ENCODE peak calls at places on chromosomes 16 and 17, in ten cellular contexts. One of them, this sample, is unnamed. For H3K27me3 and H3K4me1, the result is how much of the 10 kb centered on the place peaks cover.

GRCh38 chr17:77825621-77826020 is 132.9 kb upstream of the TNRC6C start:
- DNase-seq in pancreas: no peak
- DNase-seq in H9: no peak
- DNase-seq in PC-3: no peak
- DNase-seq in ovary: no peak
- DNase-seq in CD8-positive, alpha-beta memory T cell: no peak
- DNase-seq in fibroblast of lung: no peak
- DNase-seq in foreskin keratinocyte: no peak
- DNase-seq in tibial nerve: no peak
- DNase-seq in endothelial cell of umbilical vein: no peak
- DNase-seq in this sample: no peak

GRCh38 chr16:56348168-56349085 is 76.9 kb downstream of the AMFR start:
- DNase-seq in fibroblast of lung: no peak
- DNase-seq in tibial nerve: no peak
- DNase-seq in CD8-positive, alpha-beta memory T cell: no peak
- DNase-seq in H9: no peak
- DNase-seq in foreskin keratinocyte: no peak
- DNase-seq in pancreas: no peak
- DNase-seq in PC-3: no peak
- DNase-seq in endothelial cell of umbilical vein: no peak
- DNase-seq in ovary: no peak
- DNase-seq in this sample: no peak

GRCh38 chr16:3356118-3356517 is 429 bp downstream of the OR2C1 start:
- DNase-seq in endothelial cell of umbilical vein: no peak
- DNase-seq in foreskin keratinocyte: no peak
- DNase-seq in pancreas: no peak
- DNase-seq in H9: no peak
- DNase-seq in tibial nerve: no peak
- DNase-seq in ovary: no peak
- DNase-seq in CD8-positive, alpha-beta memory T cell: no peak
- DNase-seq in fibroblast of lung: no peak
- DNase-seq in PC-3: no peak
- DNase-seq in this sample: no peak

GRCh38 chr16:67481561-67482259 is 753 bp upstream of the ATP6V0D1 start:
- DNase-seq in endothelial cell of umbilical vein: peak
- DNase-seq in H9: no peak
- DNase-seq in foreskin keratinocyte: no peak
- DNase-seq in ovary: peak
- DNase-seq in PC-3: no peak
- DNase-seq in fibroblast of lung: peak
- DNase-seq in CD8-positive, alpha-beta memory T cell: peak
- DNase-seq in pancreas: no peak
- DNase-seq in tibial nerve: no peak
- DNase-seq in this sample: no peak

GRCh38 chr16:54325616-54326265 is 39.2 kb upstream of the IRX3 start:
- DNase-seq in CD8-positive, alpha-beta memory T cell: no peak
- DNase-seq in PC-3: no peak
- DNase-seq in pancreas: no peak
- DNase-seq in tibial nerve: no peak
- DNase-seq in H9: no peak
- DNase-seq in fibroblast of lung: peak
- DNase-seq in ovary: no peak
- DNase-seq in foreskin keratinocyte: no peak
- DNase-seq in endothelial cell of umbilical vein: no peak
- DNase-seq in this sample: no peak

GRCh38 chr16:11949527-11949926 is 7.7 kb upstream of the NPIPB2 start:
- DNase-seq in pancreas: peak
- DNase-seq in PC-3: peak
- DNase-seq in H9: peak
- DNase-seq in foreskin keratinocyte: peak
- DNase-seq in ovary: no peak
- DNase-seq in endothelial cell of umbilical vein: peak
- DNase-seq in CD8-positive, alpha-beta memory T cell: no peak
- DNase-seq in tibial nerve: no peak
- DNase-seq in fibroblast of lung: peak
- DNase-seq in this sample: no peak

GRCh38 chr17:79455636-79456035 is 155.2 kb downstream of the RBFOX3 start:
- DNase-seq in endothelial cell of umbilical vein: no peak
- DNase-seq in foreskin keratinocyte: no peak
- DNase-seq in ovary: no peak
- DNase-seq in PC-3: no peak
- DNase-seq in pancreas: no peak
- DNase-seq in H9: no peak
- DNase-seq in CD8-positive, alpha-beta memory T cell: no peak
- DNase-seq in tibial nerve: no peak
- DNase-seq in fibroblast of lung: no peak
- DNase-seq in this sample: no peak

GRCh38 chr16:54326266-54326662 is 39.7 kb upstream of the IRX3 start:
- DNase-seq in PC-3: no peak
- DNase-seq in ovary: no peak
- DNase-seq in H9: no peak
- DNase-seq in pancreas: no peak
- DNase-seq in foreskin keratinocyte: no peak
- DNase-seq in CD8-positive, alpha-beta memory T cell: no peak
- DNase-seq in fibroblast of lung: peak
- DNase-seq in tibial nerve: no peak
- DNase-seq in endothelial cell of umbilical vein: no peak
- DNase-seq in this sample: peak

GRCh38 chr16:4570688-4571321 is 14.7 kb downstream of the C16orf96 start:
- DNase-seq in pancreas: no peak
- DNase-seq in CD8-positive, alpha-beta memory T cell: no peak
- DNase-seq in foreskin keratinocyte: no peak
- DNase-seq in PC-3: no peak
- DNase-seq in H9: peak
- DNase-seq in tibial nerve: no peak
- DNase-seq in endothelial cell of umbilical vein: no peak
- DNase-seq in fibroblast of lung: no peak
- DNase-seq in ovary: no peak
- DNase-seq in this sample: no peak

GRCh38 chr17:56297142-56297541 is 143.9 kb downstream of the ANKFN1 start:
- DNase-seq in CD8-positive, alpha-beta memory T cell: no peak
- DNase-seq in pancreas: no peak
- DNase-seq in PC-3: no peak
- DNase-seq in H9: peak
- DNase-seq in fibroblast of lung: peak
- DNase-seq in tibial nerve: no peak
- DNase-seq in foreskin keratinocyte: no peak
- DNase-seq in ovary: no peak
- DNase-seq in endothelial cell of umbilical vein: peak
- DNase-seq in this sample: no peak

GRCh38 chr17:82329683-82330321 is 3.8 kb downstream of the SECTM1 start:
- DNase-seq in H9: no peak
- DNase-seq in tibial nerve: no peak
- DNase-seq in foreskin keratinocyte: no peak
- DNase-seq in PC-3: no peak
- DNase-seq in fibroblast of lung: no peak
- DNase-seq in pancreas: no peak
- DNase-seq in endothelial cell of umbilical vein: no peak
- DNase-seq in ovary: no peak
- DNase-seq in CD8-positive, alpha-beta memory T cell: no peak
- DNase-seq in this sample: no peak
- H3K27me3 ChIP-seq in H9: under half
- H3K27me3 ChIP-seq in tibial nerve: under half
- H3K27me3 ChIP-seq in foreskin keratinocyte: under half
- H3K27me3 ChIP-seq in PC-3: under half
- H3K27me3 ChIP-seq in fibroblast of lung: under half
- H3K27me3 ChIP-seq in pancreas: under half
- H3K27me3 ChIP-seq in endothelial cell of umbilical vein: under half
- H3K27me3 ChIP-seq in ovary: under half
- H3K27me3 ChIP-seq in CD8-positive, alpha-beta memory T cell: under half
- H3K27me3 ChIP-seq in this sample: under half

GRCh38 chr16:68934402-68934801 is 91.1 kb downstream of the TANGO6 start:
- DNase-seq in pancreas: no peak
- DNase-seq in PC-3: no peak
- DNase-seq in CD8-positive, alpha-beta memory T cell: no peak
- DNase-seq in H9: no peak
- DNase-seq in ovary: no peak
- DNase-seq in fibroblast of lung: no peak
- DNase-seq in endothelial cell of umbilical vein: no peak
- DNase-seq in foreskin keratinocyte: no peak
- DNase-seq in tibial nerve: no peak
- DNase-seq in this sample: no peak

GRCh38 chr16:68936729-68937631 is 93.6 kb downstream of the TANGO6 start:
- DNase-seq in PC-3: no peak
- DNase-seq in H9: no peak
- DNase-seq in endothelial cell of umbilical vein: peak
- DNase-seq in pancreas: no peak
- DNase-seq in tibial nerve: no peak
- DNase-seq in ovary: no peak
- DNase-seq in foreskin keratinocyte: peak
- DNase-seq in fibroblast of lung: peak
- DNase-seq in CD8-positive, alpha-beta memory T cell: no peak
- DNase-seq in this sample: no peak

GRCh38 chr16:68935008-68935407 is 91.7 kb downstream of the TANGO6 start:
- DNase-seq in CD8-positive, alpha-beta memory T cell: no peak
- DNase-seq in pancreas: no peak
- DNase-seq in endothelial cell of umbilical vein: no peak
- DNase-seq in foreskin keratinocyte: no peak
- DNase-seq in ovary: no peak
- DNase-seq in H9: no peak
- DNase-seq in tibial nerve: no peak
- DNase-seq in PC-3: no peak
- DNase-seq in fibroblast of lung: peak
- DNase-seq in this sample: no peak

GRCh38 chr16:68939921-68940320 is 96.6 kb downstream of the TANGO6 start:
- DNase-seq in H9: no peak
- DNase-seq in foreskin keratinocyte: no peak
- DNase-seq in CD8-positive, alpha-beta memory T cell: no peak
- DNase-seq in fibroblast of lung: no peak
- DNase-seq in PC-3: no peak
- DNase-seq in ovary: no peak
- DNase-seq in pancreas: no peak
- DNase-seq in endothelial cell of umbilical vein: no peak
- DNase-seq in tibial nerve: no peak
- DNase-seq in this sample: no peak
- H3K4me1 ChIP-seq in H9: under half
- H3K4me1 ChIP-seq in foreskin keratinocyte: under half
- H3K4me1 ChIP-seq in CD8-positive, alpha-beta memory T cell: under half
- H3K4me1 ChIP-seq in fibroblast of lung: under half
- H3K4me1 ChIP-seq in PC-3: under half
- H3K4me1 ChIP-seq in ovary: under half
- H3K4me1 ChIP-seq in pancreas: under half
- H3K4me1 ChIP-seq in endothelial cell of umbilical vein: under half
- H3K4me1 ChIP-seq in tibial nerve: under half
- H3K4me1 ChIP-seq in this sample: under half

GRCh38 chr17:14360851-14361250 is 60.0 kb downstream of the HS3ST3B1 start:
- DNase-seq in PC-3: no peak
- DNase-seq in foreskin keratinocyte: no peak
- DNase-seq in ovary: no peak
- DNase-seq in fibroblast of lung: no peak
- DNase-seq in tibial nerve: no peak
- DNase-seq in endothelial cell of umbilical vein: no peak
- DNase-seq in CD8-positive, alpha-beta memory T cell: no peak
- DNase-seq in pancreas: no peak
- DNase-seq in H9: no peak
- DNase-seq in this sample: no peak
- H3K27me3 ChIP-seq in PC-3: under half
- H3K27me3 ChIP-seq in foreskin keratinocyte: under half
- H3K27me3 ChIP-seq in ovary: under half
- H3K27me3 ChIP-seq in fibroblast of lung: under half
- H3K27me3 ChIP-seq in tibial nerve: under half
- H3K27me3 ChIP-seq in endothelial cell of umbilical vein: under half
- H3K27me3 ChIP-seq in CD8-positive, alpha-beta memory T cell: under half
- H3K27me3 ChIP-seq in pancreas: under half
- H3K27me3 ChIP-seq in H9: under half
- H3K27me3 ChIP-seq in this sample: under half

GRCh38 chr17:57432507-57433277 is 176.4 kb downstream of the MSI2 start:
- DNase-seq in foreskin keratinocyte: no peak
- DNase-seq in endothelial cell of umbilical vein: no peak
- DNase-seq in CD8-positive, alpha-beta memory T cell: no peak
- DNase-seq in tibial nerve: no peak
- DNase-seq in pancreas: no peak
- DNase-seq in PC-3: no peak
- DNase-seq in H9: no peak
- DNase-seq in ovary: no peak
- DNase-seq in fibroblast of lung: no peak
- DNase-seq in this sample: no peak

GRCh38 chr17:57434361-57434760 is 178.0 kb downstream of the MSI2 start:
- DNase-seq in foreskin keratinocyte: no peak
- DNase-seq in H9: no peak
- DNase-seq in fibroblast of lung: no peak
- DNase-seq in endothelial cell of umbilical vein: no peak
- DNase-seq in PC-3: no peak
- DNase-seq in tibial nerve: no peak
- DNase-seq in pancreas: no peak
- DNase-seq in ovary: no peak
- DNase-seq in CD8-positive, alpha-beta memory T cell: no peak
- DNase-seq in this sample: no peak

GRCh38 chr17:57433396-57433944 is 177.1 kb downstream of the MSI2 start:
- DNase-seq in CD8-positive, alpha-beta memory T cell: no peak
- DNase-seq in endothelial cell of umbilical vein: no peak
- DNase-seq in pancreas: no peak
- DNase-seq in foreskin keratinocyte: no peak
- DNase-seq in H9: no peak
- DNase-seq in fibroblast of lung: no peak
- DNase-seq in PC-3: no peak
- DNase-seq in tibial nerve: no peak
- DNase-seq in ovary: no peak
- DNase-seq in this sample: no peak

GRCh38 chr17:57429966-57430365 is 173.6 kb downstream of the MSI2 start:
- DNase-seq in endothelial cell of umbilical vein: no peak
- DNase-seq in PC-3: no peak
- DNase-seq in CD8-positive, alpha-beta memory T cell: no peak
- DNase-seq in H9: no peak
- DNase-seq in ovary: no peak
- DNase-seq in foreskin keratinocyte: no peak
- DNase-seq in tibial nerve: no peak
- DNase-seq in fibroblast of lung: no peak
- DNase-seq in pancreas: no peak
- DNase-seq in this sample: no peak

DNA sequence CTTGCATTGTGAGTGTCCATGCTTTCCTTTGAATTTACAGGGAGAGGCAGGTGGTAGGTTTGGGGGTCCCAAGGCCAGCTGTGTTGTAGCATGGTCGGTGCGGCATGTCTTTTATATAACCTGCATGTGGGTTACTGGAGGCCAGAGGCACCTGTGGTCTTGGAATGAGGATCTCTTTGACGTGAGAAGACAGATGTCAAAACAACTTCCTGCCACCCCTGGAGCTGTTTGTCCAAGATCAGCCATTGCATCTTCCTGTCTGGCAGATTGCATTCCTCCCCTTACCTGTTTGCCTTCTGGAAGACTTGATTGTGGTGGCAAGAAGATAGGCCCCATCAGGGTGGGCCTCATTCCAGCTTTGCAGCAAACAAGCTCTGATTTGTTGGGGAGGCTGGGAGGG is 175.1 kb downstream of the MSI2 start:
- DNase-seq in endothelial cell of umbilical vein: no peak
- DNase-seq in foreskin keratinocyte: no peak
- DNase-seq in CD8-positive, alpha-beta memory T cell: no peak
- DNase-seq in tibial nerve: no peak
- DNase-seq in fibroblast of lung: no peak
- DNase-seq in PC-3: no peak
- DNase-seq in H9: no peak
- DNase-seq in pancreas: no peak
- DNase-seq in ovary: no peak
- DNase-seq in this sample: no peak
- H3K4me1 ChIP-seq in endothelial cell of umbilical vein: under half
- H3K4me1 ChIP-seq in foreskin keratinocyte: under half
- H3K4me1 ChIP-seq in CD8-positive, alpha-beta memory T cell: under half
- H3K4me1 ChIP-seq in tibial nerve: under half
- H3K4me1 ChIP-seq in fibroblast of lung: under half
- H3K4me1 ChIP-seq in PC-3: under half
- H3K4me1 ChIP-seq in H9: under half
- H3K4me1 ChIP-seq in pancreas: under half
- H3K4me1 ChIP-seq in ovary: under half
- H3K4me1 ChIP-seq in this sample: under half

GRCh38 chr17:80481284-80482057 is 5.1 kb upstream of the NPTX1 start:
- DNase-seq in CD8-positive, alpha-beta memory T cell: no peak
- DNase-seq in foreskin keratinocyte: no peak
- DNase-seq in PC-3: no peak
- DNase-seq in endothelial cell of umbilical vein: no peak
- DNase-seq in pancreas: no peak
- DNase-seq in H9: no peak
- DNase-seq in ovary: no peak
- DNase-seq in fibroblast of lung: no peak
- DNase-seq in tibial nerve: no peak
- DNase-seq in this sample: no peak
- H3K27me3 ChIP-seq in CD8-positive, alpha-beta memory T cell: under half
- H3K27me3 ChIP-seq in foreskin keratinocyte: half or more
- H3K27me3 ChIP-seq in PC-3: under half
- H3K27me3 ChIP-seq in endothelial cell of umbilical vein: under half
- H3K27me3 ChIP-seq in pancreas: under half
- H3K27me3 ChIP-seq in H9: under half
- H3K27me3 ChIP-seq in ovary: under half
- H3K27me3 ChIP-seq in fibroblast of lung: under half
- H3K27me3 ChIP-seq in tibial nerve: under half
- H3K27me3 ChIP-seq in this sample: under half

This sample was measured in tibial artery.